ENCODE peak calls at places on chromosomes 13 and 19, in four cellular contexts. One of them, this sample, is unnamed.
A peak's percentile ranks its signal among the peaks of the same experiment; 100 is the strongest.

GRCh38 chr19:18153555-18154134 is 682 bp downstream of the PIK3R2 start:
- DNase-seq in activated naive CD4-positive, alpha-beta T cell treated with anti-CD3 and anti-CD28 coated beads for 36 hours: peak; percentile 46
- DNase-seq in astrocyte: no peak
- DNase-seq in activated T-cell treated with anti-CD3 and anti-CD28 coated beads for 1 hour: no peak
- DNase-seq in this sample: no peak

GRCh38 chr19:45172173-45172572 is 5.9 kb downstream of the TRAPPC6A start:
- DNase-seq in activated naive CD4-positive, alpha-beta T cell treated with anti-CD3 and anti-CD28 coated beads for 36 hours: peak; percentile 42
- DNase-seq in activated T-cell treated with anti-CD3 and anti-CD28 coated beads for 1 hour: no peak
- DNase-seq in astrocyte: no peak
- DNase-seq in this sample: no peak

GRCh38 chr19:10116085-10116865 is 3.4 kb downstream of the EIF3G start:
- DNase-seq in astrocyte: no peak
- DNase-seq in activated T-cell treated with anti-CD3 and anti-CD28 coated beads for 1 hour: no peak
- DNase-seq in activated naive CD4-positive, alpha-beta T cell treated with anti-CD3 and anti-CD28 coated beads for 36 hours: no peak
- DNase-seq in this sample: no peak

GRCh38 chr13:30898721-30899188 is 7.3 kb upstream of the MEDAG start:
- DNase-seq in astrocyte: peak; percentile 98
- DNase-seq in activated T-cell treated with anti-CD3 and anti-CD28 coated beads for 1 hour: no peak
- DNase-seq in activated naive CD4-positive, alpha-beta T cell treated with anti-CD3 and anti-CD28 coated beads for 36 hours: peak; percentile 49
- DNase-seq in this sample: no peak

GRCh38 chr13:85864963-85865530 is 65.8 kb upstream of the SLITRK6 start:
- DNase-seq in activated T-cell treated with anti-CD3 and anti-CD28 coated beads for 1 hour: no peak
- DNase-seq in activated naive CD4-positive, alpha-beta T cell treated with anti-CD3 and anti-CD28 coated beads for 36 hours: no peak
- DNase-seq in astrocyte: peak; percentile 1
- DNase-seq in this sample: no peak

GRCh38 chr13:108200781-108201398 is 14.4 kb downstream of the LIG4 start:
- DNase-seq in astrocyte: peak; percentile 44
- DNase-seq in activated naive CD4-positive, alpha-beta T cell treated with anti-CD3 and anti-CD28 coated beads for 36 hours: peak; percentile 7
- DNase-seq in activated T-cell treated with anti-CD3 and anti-CD28 coated beads for 1 hour: no peak
- DNase-seq in this sample: no peak

GRCh38 chr13:110831437-110832204 is 83.2 kb downstream of the ANKRD10 start:
- DNase-seq in activated naive CD4-positive, alpha-beta T cell treated with anti-CD3 and anti-CD28 coated beads for 36 hours: no peak
- DNase-seq in activated T-cell treated with anti-CD3 and anti-CD28 coated beads for 1 hour: no peak
- DNase-seq in astrocyte: no peak
- DNase-seq in this sample: no peak

GRCh38 chr19:50723069-50723468 is at the start of gene CLEC11A:
- DNase-seq in activated naive CD4-positive, alpha-beta T cell treated with anti-CD3 and anti-CD28 coated beads for 36 hours: no peak
- DNase-seq in astrocyte: no peak
- DNase-seq in activated T-cell treated with anti-CD3 and anti-CD28 coated beads for 1 hour: no peak
- DNase-seq in this sample: no peak

GRCh38 chr19:43725468-43725867 is 9.6 kb downstream of the IRGC start:
- DNase-seq in astrocyte: no peak
- DNase-seq in activated T-cell treated with anti-CD3 and anti-CD28 coated beads for 1 hour: no peak
- DNase-seq in activated naive CD4-positive, alpha-beta T cell treated with anti-CD3 and anti-CD28 coated beads for 36 hours: no peak
- DNase-seq in this sample: no peak

GRCh38 chr19:19506592-19506991 is 8.8 kb downstream of the TSSK6 start:
- DNase-seq in activated naive CD4-positive, alpha-beta T cell treated with anti-CD3 and anti-CD28 coated beads for 36 hours: no peak
- DNase-seq in activated T-cell treated with anti-CD3 and anti-CD28 coated beads for 1 hour: no peak
- DNase-seq in astrocyte: no peak
- DNase-seq in this sample: no peak

GRCh38 chr13:36212789-36213188 is 1.6 kb downstream of the SOHLH2 start:
- DNase-seq in activated T-cell treated with anti-CD3 and anti-CD28 coated beads for 1 hour: no peak
- DNase-seq in astrocyte: no peak
- DNase-seq in activated naive CD4-positive, alpha-beta T cell treated with anti-CD3 and anti-CD28 coated beads for 36 hours: no peak
- DNase-seq in this sample: no peak

GRCh38 chr13:113047587-113047986 is 58.0 kb upstream of the F7 start:
- DNase-seq in activated naive CD4-positive, alpha-beta T cell treated with anti-CD3 and anti-CD28 coated beads for 36 hours: no peak
- DNase-seq in activated T-cell treated with anti-CD3 and anti-CD28 coated beads for 1 hour: no peak
- DNase-seq in astrocyte: no peak
- DNase-seq in this sample: no peak

This sample was measured in activated T-helper 1 cell treated with anti-CD3 and anti-CD28 coated beads, Interleukin-12 subunit alpha, Interleukin-12 subunit beta, Interleukin-2, Interleukin-4 antibody, amounts not matched to agents 30 ng/mL and 10 ng/mL and 1 ng/mL, durations not matched to agents 14 hours and 24 hours and 36 hours.